ENCODE peak calls at places on chromosomes 5 and 9, in four cellular contexts. S, D, Y and P are unnamed samples.

GRCh38 chr9:111969061-111969460 is 72.4 kb downstream of the UGCG start:
- DNase-seq in S (no peak), D (peak; percentile 66), Y (no peak), P (no peak)

GRCh38 chr5:6830643-6831239 is 117.5 kb downstream of the TENT4A start:
- DNase-seq in S (no peak), D (no peak), Y (no peak), P (no peak)

GRCh38 chr5:155947394-155948062 is 379.4 kb upstream of the SGCD start:
- DNase-seq in S (no peak), D (no peak), Y (no peak), P (no peak)

GRCh38 chr5:82164957-82165698 is 113.0 kb downstream of the RPS23 start:
- DNase-seq in S (no peak), D (no peak), Y (no peak), P (peak; percentile 15)

GRCh38 chr5:59133801-59134261 is 551.0 kb downstream of the RAB3C start:
- DNase-seq in S (no peak), D (no peak), Y (no peak), P (peak; percentile 21)

GRCh38 chr5:72121753-72122445 is 14.6 kb downstream of the MAP1B start:
- DNase-seq in S (no peak), D (no peak), Y (no peak), P (no peak)

GRCh38 chr5:2864515-2864914 is 113.0 kb upstream of the IRX2 start:
- DNase-seq in S (no peak), D (no peak), Y (no peak), P (no peak)

GRCh38 chr9:130285271-130285670 is 19.7 kb downstream of the HMCN2 start:
- DNase-seq in S (no peak), D (no peak), Y (no peak), P (no peak)

GRCh38 chr9:26947736-26948135 is 694 bp upstream of the PLAA start:
- DNase-seq in S (no peak), D (no peak), Y (no peak), P (no peak)

GRCh38 chr5:170836226-170836625 is 25.6 kb upstream of the RANBP17 start:
- DNase-seq in S (no peak), D (no peak), Y (no peak), P (no peak)

GRCh38 chr5:85760519-85760918 is 857.2 kb upstream of the COX7C start:
- DNase-seq in S (no peak), D (no peak), Y (no peak), P (no peak)

GRCh38 chr9:77013932-77014596 is 5.4 kb upstream of the FOXB2 start:
- DNase-seq in S (no peak), D (no peak), Y (no peak), P (no peak)

GRCh38 chr9:91042024-91042423 is 240.4 kb downstream of the SYK start:
- DNase-seq in S (no peak), D (no peak), Y (no peak), P (no peak)
- TF ChIP-seq FOXK2 in S (no peak), D (no peak), Y (no peak), P (no peak)

GRCh38 chr5:102294996-102295395 is 1.1 kb downstream of the SLCO4C1 start:
- DNase-seq in S (no peak), D (no peak), Y (no peak), P (no peak)

GRCh38 chr5:102295534-102296228 is 403 bp downstream of the SLCO4C1 start:
- DNase-seq in S (no peak), D (no peak), Y (no peak), P (peak; percentile 8)

GRCh38 chr5:102296229-102296817 is at the start of gene SLCO4C1:
- DNase-seq in S (peak; percentile 11), D (peak; percentile 57), Y (peak; percentile 70), P (peak; percentile 84)
- TF ChIP-seq FOXK2 in S (no peak), D (no peak), Y (no peak), P (no peak)

GRCh38 chr5:10601246-10602030 is 37.6 kb downstream of the ANKRD33B start:
- DNase-seq in S (peak; percentile 55), D (no peak), Y (peak; percentile 47), P (peak; percentile 66)

GRCh38 chr5:10602031-10602806 is 38.3 kb downstream of the ANKRD33B start:
- DNase-seq in S (peak; percentile 97), D (no peak), Y (no peak), P (no peak)

GRCh38 chr5:10599828-10600227 is 36.0 kb downstream of the ANKRD33B start:
- DNase-seq in S (no peak), D (no peak), Y (no peak), P (no peak)

GRCh38 chr5:10599113-10599512 is 35.2 kb downstream of the ANKRD33B start:
- DNase-seq in S (no peak), D (no peak), Y (no peak), P (no peak)

DNA sequence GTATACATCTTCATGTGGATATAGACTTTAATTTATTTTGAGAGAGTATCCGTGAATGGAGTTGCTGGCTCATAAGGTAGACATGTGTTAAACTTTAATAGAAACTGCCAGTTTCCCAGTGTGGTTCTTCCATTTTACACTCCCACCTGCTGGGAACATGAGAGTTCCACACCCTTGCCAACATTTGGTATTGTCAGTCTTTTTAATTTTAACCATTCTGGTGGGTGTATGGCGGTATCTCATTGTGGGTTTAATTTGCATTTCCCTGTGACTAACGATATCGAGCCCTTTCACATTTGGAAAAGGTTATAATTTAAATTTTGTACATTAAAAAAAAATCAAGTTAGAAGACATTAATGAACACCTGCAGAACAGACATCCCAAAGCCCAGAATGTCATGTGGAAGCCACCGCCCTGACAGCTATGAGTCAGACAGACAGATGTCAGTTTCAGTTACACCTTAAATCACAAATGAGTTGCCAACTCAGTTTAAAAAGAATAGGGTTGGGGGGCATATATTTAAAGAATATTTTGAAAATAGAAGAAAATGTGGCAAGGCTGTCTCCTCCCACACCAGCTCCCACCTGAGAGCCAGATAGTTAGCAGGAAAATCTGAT is 36.9 kb downstream of the ANKRD33B start:
- DNase-seq in S (no peak), D (no peak), Y (no peak), P (no peak)
- TF ChIP-seq FOXK2 in S (no peak), D (no peak), Y (no peak), P (no peak)

GRCh38 chr9:125142560-125143376 is 560 bp downstream of the SCAI start:
- DNase-seq in S (no peak), D (no peak), Y (no peak), P (no peak)
- TF ChIP-seq FOXK2 in S (no peak), D (no peak), Y (no peak), P (no peak)

GRCh38 chr9:110105107-110105506 is 102.9 kb downstream of the C9orf152 start:
- DNase-seq in S (no peak), D (no peak), Y (no peak), P (no peak)
- TF ChIP-seq FOXK2 in S (no peak), D (no peak), Y (no peak), P (no peak)

GRCh38 chr5:74851026-74851425 is 15.2 kb downstream of the FAM169A start:
- DNase-seq in S (no peak), D (no peak), Y (no peak), P (no peak)

GRCh38 chr5:74850016-74850415 is 16.2 kb downstream of the FAM169A start:
- DNase-seq in S (no peak), D (no peak), Y (peak; percentile 68), P (no peak)

GRCh38 chr5:74851684-74852353 is 14.4 kb downstream of the FAM169A start:
- DNase-seq in S (no peak), D (peak; percentile 16), Y (no peak), P (no peak)

GRCh38 chr5:74853256-74853655 is 12.9 kb downstream of the FAM169A start:
- DNase-seq in S (no peak), D (no peak), Y (no peak), P (no peak)

DNA sequence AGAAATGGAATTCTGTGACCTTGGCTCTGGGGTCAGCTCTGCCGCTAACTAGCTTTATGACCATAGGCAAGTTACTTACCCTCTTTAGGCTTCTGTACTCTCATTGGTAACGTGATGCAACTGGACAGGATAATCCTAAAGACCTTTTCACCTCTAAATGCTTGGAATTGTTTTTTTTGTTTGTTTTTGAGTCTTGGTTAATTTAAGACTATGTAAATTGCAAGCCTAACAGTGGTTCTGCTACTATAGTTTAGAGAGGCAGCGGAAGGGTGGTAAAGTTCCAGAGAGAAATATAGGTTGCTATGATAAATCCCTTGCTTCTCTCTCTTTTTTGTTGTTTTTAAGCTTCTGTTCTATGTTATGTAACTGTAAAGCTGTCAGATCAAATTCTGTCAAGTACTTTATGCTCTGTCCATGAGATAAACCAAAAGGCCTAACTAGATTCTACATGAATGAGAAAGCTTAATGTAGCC is 17.6 kb downstream of the FAM169A start:
- DNase-seq in S (no peak), D (no peak), Y (peak; percentile 73), P (no peak)
- TF ChIP-seq FOXK2 in S (no peak), D (no peak), Y (no peak), P (no peak)

DNA sequence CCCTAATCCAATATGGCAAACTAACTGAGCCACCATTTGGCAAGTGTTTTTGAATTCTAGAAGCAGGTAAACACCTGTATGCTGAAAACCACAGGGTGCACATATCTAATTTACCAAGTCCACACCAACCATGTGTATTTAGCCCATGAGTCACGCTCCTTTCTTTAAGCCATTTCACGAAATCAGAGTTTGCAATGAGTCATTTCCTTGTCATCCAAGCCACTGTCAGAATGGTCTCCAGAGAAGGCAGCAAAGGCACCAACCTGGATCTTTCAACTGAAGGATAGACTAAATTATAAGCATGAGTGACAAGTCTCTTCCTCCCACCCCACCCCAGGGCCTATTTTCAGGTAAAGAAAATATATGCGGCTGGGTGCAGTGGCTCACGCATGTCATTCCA is 110.0 kb downstream of the PAX5 start:
- DNase-seq in S (peak; percentile 18), D (peak; percentile 30), Y (peak; percentile 45), P (no peak)
- TF ChIP-seq FOXK2 in S (no peak), D (no peak), Y (no peak), P (no peak)